ENCODE peak calls at places on chromosomes 7 and 10, in nine cellular contexts. V is PC-3, M is neural progenitor cell, W is mammary epithelial cell, J is K562, E is fibroblast of lung, Z is endodermal cell, A is Karpas-422, L is neuronal stem cell. U is an unnamed sample.

GRCh38 chr10:35217458-35217857 is 90.8 kb downstream of the CREM start:
- DNase-seq in V (no peak), M (no peak), W (no peak), J (no peak), E (no peak), Z (no peak), A (no peak), L (no peak), U (no peak)

GRCh38 chr10:101292194-101293006 is 61.6 kb upstream of the BTRC start:
- DNase-seq in V (no peak), M (peak; percentile 61), W (no peak), J (no peak), E (peak; percentile 10), Z (peak; percentile 58), A (no peak), L (no peak), U (no peak)

GRCh38 chr10:28940158-28940888 is 263.0 kb downstream of the BAMBI start:
- DNase-seq in V (no peak), M (no peak), W (no peak), J (no peak), E (no peak), Z (no peak), A (no peak), L (no peak), U (no peak)

GRCh38 chr10:112763916-112764520 is 186.0 kb upstream of the TCF7L2 start:
- DNase-seq in V (peak; percentile 86), M (no peak), W (no peak), J (no peak), E (peak; percentile 97), Z (no peak), A (no peak), L (no peak), U (no peak)

GRCh38 chr10:44172883-44173557 is 211.9 kb downstream of the CXCL12 start:
- DNase-seq in V (peak; percentile 9), M (no peak), W (no peak), J (no peak), E (no peak), Z (no peak), A (no peak), L (no peak), U (no peak)

GRCh38 chr10:113035724-113036312 is 85.8 kb downstream of the TCF7L2 start:
- DNase-seq in V (peak; percentile 35), M (no peak), W (no peak), J (no peak), E (no peak), Z (no peak), A (no peak), L (no peak), U (peak; percentile 59)

GRCh38 chr10:127243490-127244272 is 47.3 kb upstream of the INSYN2A start:
- DNase-seq in V (peak; percentile 50), M (peak; percentile 75), W (peak; percentile 11), J (peak; percentile 3), E (peak; percentile 13), Z (peak; percentile 89), A (peak; percentile 76), L (peak; percentile 31), U (peak; percentile 58)

GRCh38 chr7:44275829-44276570 is 49.4 kb downstream of the CAMK2B start:
- DNase-seq in V (no peak), M (peak; percentile 94), W (no peak), J (peak; percentile 35), E (no peak), Z (peak; percentile 94), A (no peak), L (peak; percentile 72), U (no peak)

GRCh38 chr10:43644252-43644651 is 4.4 kb downstream of the ZNF32 start:
- DNase-seq in V (no peak), M (no peak), W (no peak), J (no peak), E (peak; percentile 12), Z (no peak), A (peak; percentile 48), L (no peak), U (no peak)

GRCh38 chr7:28984631-28985030 is 26.5 kb upstream of the TRIL start:
- DNase-seq in V (peak; percentile 69), M (peak; percentile 65), W (peak; percentile 56), J (peak; percentile 10), E (peak; percentile 92), Z (peak; percentile 71), A (peak; percentile 12), L (peak; percentile 31), U (peak; percentile 31)

GRCh38 chr10:13448216-13448615 is 80.6 kb downstream of the BEND7 start:
- DNase-seq in V (no peak), M (no peak), W (peak; percentile 17), J (no peak), E (peak; percentile 94), Z (no peak), A (no peak), L (no peak), U (no peak)

GRCh38 chr7:47497367-47498096 is 84.4 kb downstream of the TNS3 start:
- DNase-seq in V (no peak), M (no peak), W (no peak), J (no peak), E (no peak), Z (no peak), A (peak; percentile 92), L (no peak), U (no peak)

GRCh38 chr10:56178210-56178609 is 182.8 kb downstream of the ZWINT start:
- DNase-seq in V (peak; percentile 11), M (no peak), W (no peak), J (no peak), E (no peak), Z (peak; percentile 48), A (no peak), L (no peak), U (no peak)

GRCh38 chr7:138459300-138460175 is 521 bp upstream of the TRIM24 start:
- DNase-seq in V (peak; percentile 94), M (peak; percentile 99), W (peak; percentile 97), J (peak; percentile 99), E (no peak), Z (peak; percentile 99), A (peak; percentile 99), L (peak; percentile 98), U (peak; percentile 98)

GRCh38 chr10:5757766-5758517 is 55.3 kb downstream of the GDI2 start:
- DNase-seq in V (no peak), M (no peak), W (no peak), J (no peak), E (no peak), Z (no peak), A (no peak), L (no peak), U (no peak)
- H3K27ac ChIP-seq in V (no peak overlapping the region), M (no peak overlapping the region), W (no peak overlapping the region), J (no peak overlapping the region), E (no peak overlapping the region), Z (no peak overlapping the region), A (no peak overlapping the region), L (no peak overlapping the region), U (no peak overlapping the region)

GRCh38 chr7:56063500-56063881 is 595 bp upstream of the SUMF2 start:
- DNase-seq in V (peak; percentile 27), M (no peak), W (peak; percentile 27), J (no peak), E (no peak), Z (no peak), A (no peak), L (no peak), U (no peak)
- H3K9ac ChIP-seq in V (no peak overlapping the region), M (no peak overlapping the region), W (peak overlapping the region; percentile 49), J (peak overlapping the region; percentile 79), E (no peak overlapping the region), Z (peak overlapping the region; percentile 19), A (peak overlapping the region; percentile 92), L (no peak overlapping the region), U (peak overlapping the region; percentile 86)

GRCh38 chr10:125153693-125154490 is 6.5 kb downstream of the CTBP2 start:
- DNase-seq in V (peak; percentile 57), M (no peak), W (no peak), J (no peak), E (peak; percentile 64), Z (no peak), A (no peak), L (no peak), U (peak; percentile 58)

GRCh38 chr10:125151824-125152634 is 8.3 kb downstream of the CTBP2 start:
- DNase-seq in V (no peak), M (peak; percentile 44), W (no peak), J (no peak), E (no peak), Z (peak; percentile 97), A (no peak), L (no peak), U (peak; percentile 89)

GRCh38 chr10:125154529-125154928 is 5.8 kb downstream of the CTBP2 start:
- DNase-seq in V (no peak), M (no peak), W (no peak), J (peak; percentile 37), E (no peak), Z (no peak), A (no peak), L (no peak), U (no peak)

GRCh38 chr10:125151170-125151823 is 9.1 kb downstream of the CTBP2 start:
- DNase-seq in V (no peak), M (no peak), W (no peak), J (no peak), E (no peak), Z (peak; percentile 66), A (no peak), L (no peak), U (no peak)

DNA sequence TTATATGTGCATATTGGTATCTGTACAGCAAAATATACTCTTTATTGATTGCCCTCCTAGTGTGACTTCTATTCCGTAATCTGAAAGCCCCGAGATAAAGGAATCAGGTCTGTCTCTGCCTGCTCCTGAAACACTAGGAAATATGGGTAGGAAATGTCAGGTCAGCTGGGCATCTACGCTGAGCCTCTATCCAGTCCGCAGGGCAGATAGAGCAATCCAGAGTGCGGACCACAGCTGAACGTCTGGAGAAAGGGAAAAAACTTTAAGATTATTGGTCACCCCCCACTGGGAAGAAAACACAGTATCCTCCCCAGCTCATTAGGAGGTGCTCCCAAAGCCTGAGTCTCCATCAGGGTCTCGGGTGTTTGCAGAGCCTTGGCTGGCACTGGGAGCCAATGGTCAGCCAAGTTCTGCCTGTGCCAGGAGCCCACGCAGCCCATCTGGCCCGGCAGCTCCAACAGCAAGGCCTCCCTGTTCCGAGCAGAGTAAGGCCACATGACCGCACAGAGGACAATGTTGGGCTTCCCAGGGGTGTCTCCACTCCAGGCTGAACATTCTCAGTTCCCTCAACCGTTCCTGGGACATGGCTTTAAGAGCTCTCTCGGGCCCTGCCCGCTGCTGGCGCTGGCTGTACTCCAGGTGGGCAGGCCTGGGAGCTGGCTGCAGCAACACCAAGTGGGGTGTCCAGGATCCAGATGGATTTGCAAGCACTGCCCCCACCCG is 7.6 kb downstream of the CTBP2 start:
- DNase-seq in V (no peak), M (peak; percentile 32), W (no peak), J (no peak), E (peak; percentile 39), Z (peak; percentile 78), A (no peak), L (no peak), U (peak; percentile 71)
- H3K27ac ChIP-seq in V (no peak overlapping the region), M (no peak overlapping the region), W (peak overlapping the region; percentile 91), J (no peak overlapping the region), E (peak overlapping the region; percentile 58), Z (no peak overlapping the region), A (no peak overlapping the region), L (no peak overlapping the region), U (peak overlapping the region; percentile 97)

DNA sequence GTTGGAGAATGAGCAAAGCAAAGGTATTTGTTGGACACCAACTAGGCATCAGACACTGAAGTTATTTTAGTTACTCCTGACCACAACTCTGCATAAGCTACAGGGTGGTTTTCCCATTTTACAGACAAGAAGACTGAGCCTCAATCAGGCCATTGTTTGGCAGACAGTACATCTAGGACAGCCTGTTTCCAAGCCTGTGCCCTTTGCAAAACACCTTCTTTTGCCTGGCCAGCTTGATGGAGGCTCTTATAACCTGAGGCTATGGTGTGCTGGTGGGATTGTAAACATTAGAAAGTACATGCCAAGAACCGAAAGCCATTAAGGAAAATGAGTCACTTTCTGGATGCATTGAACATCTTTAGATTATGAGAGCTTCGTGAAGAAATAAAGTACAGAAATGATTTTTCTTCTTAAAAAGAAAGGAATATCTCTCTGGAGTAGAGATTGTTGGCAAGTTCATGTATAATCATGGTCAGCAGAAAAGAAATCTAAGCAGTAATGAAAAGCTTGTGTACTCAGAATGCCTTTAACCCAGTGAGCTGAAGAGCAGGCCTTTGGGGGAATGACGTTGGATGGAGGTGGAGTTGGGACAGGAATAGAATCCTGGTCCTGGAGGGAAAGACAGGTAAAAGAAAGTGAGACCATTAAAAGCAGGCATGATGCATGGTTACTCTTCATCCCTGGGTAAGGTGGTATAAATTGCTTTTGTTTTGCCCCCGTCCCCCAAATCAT is 140.6 kb downstream of the KIAA1217 start:
- DNase-seq in V (peak; percentile 87), M (no peak), W (peak; percentile 74), J (no peak), E (peak; percentile 69), Z (no peak), A (no peak), L (no peak), U (no peak)
- H3K9ac ChIP-seq in V (peak overlapping the region; percentile 28), M (no peak overlapping the region), W (peak overlapping the region; percentile 6), J (no peak overlapping the region), E (no peak overlapping the region), Z (no peak overlapping the region), A (no peak overlapping the region), L (no peak overlapping the region), U (no peak overlapping the region)